ENCODE peak calls at places on chromosomes 2 and 18, in six cellular contexts. Z is A549, Y is GM12878, Q is GM12892, P is body of pancreas, X is right lobe of liver. G is an unnamed sample.

GRCh38 chr2:39469807-39470206 is 32.7 kb upstream of the MAP4K3 start:
- DNase-seq in Z (no peak), X (no peak), Q (peak; percentile 28), Y (no peak), P (peak; percentile 37), G (peak; percentile 73)

GRCh38 chr2:233036162-233036838 is 3.8 kb downstream of the NEU2 start:
- DNase-seq in Q (no peak), Y (no peak), X (no peak), Z (no peak), P (no peak), G (no peak)

GRCh38 chr2:121650554-121650930 is 1.3 kb upstream of the CLASP1 start:
- DNase-seq in X (no peak), P (peak; percentile 4), Q (peak; percentile 28), Z (no peak), Y (no peak), G (no peak)

GRCh38 chr18:59916746-59917145 is 16.9 kb downstream of the PMAIP1 start:
- DNase-seq in P (no peak), Q (no peak), Z (no peak), Y (no peak), X (no peak), G (no peak)

GRCh38 chr2:172093416-172094318 is 8.4 kb downstream of the DLX1 start:
- DNase-seq in P (no peak), Z (no peak), Q (no peak), Y (no peak), X (no peak), G (no peak)

GRCh38 chr2:11998218-11998617 is 251.8 kb downstream of the LPIN1 start:
- DNase-seq in Z (no peak), Y (peak; percentile 60), P (no peak), Q (no peak), X (no peak), G (peak; percentile 43)

GRCh38 chr2:43269706-43270105 is 43.3 kb upstream of the ZFP36L2 start:
- DNase-seq in Z (no peak), Y (no peak), X (no peak), P (peak; percentile 65), Q (no peak), G (no peak)

GRCh38 chr2:10057231-10058107 is 14.1 kb downstream of the KLF11 start:
- DNase-seq in Q (no peak), Y (no peak), X (peak; percentile 50), Z (no peak), P (peak; percentile 51), G (peak; percentile 31)

GRCh38 chr2:216365518-216365917 is 6.8 kb downstream of the MARCHF4 start:
- DNase-seq in X (no peak), P (no peak), Z (no peak), Q (no peak), Y (no peak), G (no peak)

GRCh38 chr18:2147866-2148265 is 423.4 kb downstream of the METTL4 start:
- DNase-seq in X (no peak), P (peak; percentile 5), Y (no peak), Z (no peak), Q (no peak), G (no peak)

GRCh38 chr2:99926986-99927385 is 215.4 kb downstream of the AFF3 start:
- DNase-seq in Q (no peak), P (no peak), Y (no peak), Z (no peak), X (no peak), G (no peak)

GRCh38 chr18:27803957-27804356 is 373.0 kb downstream of the CDH2 start:
- DNase-seq in Q (no peak), Z (no peak), P (no peak), Y (no peak), X (no peak), G (no peak)

GRCh38 chr2:8543065-8543411 is 138.8 kb upstream of the ID2 start:
- DNase-seq in P (no peak), Z (no peak), Q (no peak), X (no peak), Y (no peak), G (no peak)

GRCh38 chr2:181680055-181680936 is at the start of gene NEUROD1:
- DNase-seq in P (peak; percentile 60), Q (no peak), X (no peak), Y (no peak), Z (no peak), G (no peak)

GRCh38 chr2:164903214-164903613 is 52.1 kb downstream of the SLC38A11 start:
- DNase-seq in Z (no peak), X (no peak), P (no peak), Y (no peak), Q (no peak), G (peak; percentile 69)

GRCh38 chr2:226423498-226423960 is 376.1 kb downstream of the IRS1 start:
- DNase-seq in X (no peak), P (peak; percentile 28), Q (no peak), Z (no peak), Y (no peak), G (no peak)

GRCh38 chr2:239177908-239178307 is 222.9 kb downstream of the HDAC4 start:
- DNase-seq in Q (no peak), X (no peak), Y (no peak), P (no peak), Z (no peak), G (no peak)

GRCh38 chr2:160719116-160719515 is 225.5 kb upstream of the RBMS1 start:
- DNase-seq in Q (no peak), P (no peak), Y (no peak), Z (no peak), X (no peak), G (no peak)

DNA sequence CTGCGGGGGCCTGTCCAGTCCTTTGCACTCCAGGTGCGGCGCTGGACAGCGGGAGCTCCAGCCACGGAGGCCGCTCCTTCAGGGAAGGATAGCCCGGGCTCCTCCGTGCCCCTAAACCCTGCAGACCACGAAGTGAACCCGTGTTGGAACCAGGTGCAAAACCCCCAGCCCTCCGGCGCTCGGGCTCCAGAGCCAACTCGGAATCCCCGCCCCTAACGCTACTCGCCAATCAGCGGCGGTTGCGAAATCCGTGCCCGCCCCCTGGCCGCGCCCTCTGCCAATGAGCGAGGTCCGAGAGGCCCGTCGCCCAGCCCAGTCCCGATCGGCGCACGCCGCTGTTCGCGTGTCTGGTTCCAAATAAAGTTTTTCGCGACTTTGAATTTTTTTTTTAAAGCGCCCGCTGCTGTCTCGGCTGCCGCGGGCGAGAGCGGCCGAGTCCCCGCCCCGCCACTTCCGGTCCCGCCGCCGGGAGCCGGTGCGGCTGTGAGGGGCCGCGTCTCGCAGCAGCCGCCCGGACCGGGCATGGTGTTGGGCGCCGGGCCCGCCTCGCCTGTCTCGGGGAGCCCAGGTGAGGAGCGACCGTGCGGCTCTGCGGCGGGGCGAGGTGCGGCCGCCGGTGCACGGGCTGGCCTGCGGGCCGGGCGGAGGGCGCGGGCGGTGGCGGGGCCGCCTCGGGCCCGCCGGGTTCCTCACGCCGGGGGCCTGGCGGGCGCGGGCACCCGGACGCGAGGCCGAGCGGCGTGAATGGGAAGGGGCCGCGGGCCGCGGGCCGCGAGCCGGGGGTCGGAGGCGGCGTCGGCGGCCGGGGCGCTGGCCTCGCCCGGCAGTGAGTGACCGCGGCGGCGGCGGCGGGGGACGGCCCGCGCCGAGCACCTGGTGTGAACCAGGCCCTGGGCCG is at the start of gene UBE2F:
- DNase-seq in Y (peak; percentile 76), P (peak; percentile 98), X (peak; percentile 98), Q (peak; percentile 98), Z (peak; percentile 93), G (peak; percentile 96)
- TF ChIP-seq POLR2A in Y (peak; percentile 78), P (peak; percentile 56), X (peak; percentile 83), Q (peak; percentile 55), Z (peak; percentile 82), G (peak; percentile 73)

GRCh38 chr2:241635756-241636155 is 1.2 kb downstream of the THAP4 start:
- DNase-seq in Q (no peak), Y (no peak), Z (peak; percentile 18), X (no peak), P (no peak), G (no peak)

GRCh38 chr2:241638063-241638660 is 669 bp downstream of the ATG4B start:
- DNase-seq in X (no peak), Y (no peak), Q (no peak), Z (no peak), P (no peak), G (peak; percentile 26)

GRCh38 chr2:241636182-241636982 is 576 bp downstream of the THAP4 start:
- DNase-seq in Z (peak; percentile 18), Y (no peak), P (peak; percentile 60), Q (peak; percentile 58), X (peak; percentile 76), G (peak; percentile 57)

GRCh38 chr2:241637233-241638062 is at the start of gene ATG4B:
- DNase-seq in P (peak; percentile 84), X (peak; percentile 91), Q (peak; percentile 88), Y (peak; percentile 44), Z (peak; percentile 70), G (peak; percentile 85)

DNA sequence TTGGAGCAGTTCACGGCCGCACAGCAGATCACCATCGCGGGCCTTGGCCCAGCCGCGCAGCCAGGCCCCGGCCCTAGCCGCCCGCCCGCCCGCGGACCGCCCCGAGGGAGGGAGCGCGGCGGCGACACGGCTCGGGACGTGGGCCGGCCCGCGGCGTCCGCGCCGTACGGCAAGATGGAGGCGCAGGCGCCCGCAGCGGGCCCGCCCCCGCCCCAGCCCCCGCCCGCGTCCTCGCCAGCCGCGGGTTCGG is at the start of gene THAP4:
- DNase-seq in X (peak; percentile 86), P (peak; percentile 60), Y (no peak), Q (peak; percentile 81), Z (no peak), G (no peak)
- TF ChIP-seq POLR2A in X (no peak), P (no peak), Y (no peak), Q (no peak), Z (peak; percentile 64), G (no peak)

DNA sequence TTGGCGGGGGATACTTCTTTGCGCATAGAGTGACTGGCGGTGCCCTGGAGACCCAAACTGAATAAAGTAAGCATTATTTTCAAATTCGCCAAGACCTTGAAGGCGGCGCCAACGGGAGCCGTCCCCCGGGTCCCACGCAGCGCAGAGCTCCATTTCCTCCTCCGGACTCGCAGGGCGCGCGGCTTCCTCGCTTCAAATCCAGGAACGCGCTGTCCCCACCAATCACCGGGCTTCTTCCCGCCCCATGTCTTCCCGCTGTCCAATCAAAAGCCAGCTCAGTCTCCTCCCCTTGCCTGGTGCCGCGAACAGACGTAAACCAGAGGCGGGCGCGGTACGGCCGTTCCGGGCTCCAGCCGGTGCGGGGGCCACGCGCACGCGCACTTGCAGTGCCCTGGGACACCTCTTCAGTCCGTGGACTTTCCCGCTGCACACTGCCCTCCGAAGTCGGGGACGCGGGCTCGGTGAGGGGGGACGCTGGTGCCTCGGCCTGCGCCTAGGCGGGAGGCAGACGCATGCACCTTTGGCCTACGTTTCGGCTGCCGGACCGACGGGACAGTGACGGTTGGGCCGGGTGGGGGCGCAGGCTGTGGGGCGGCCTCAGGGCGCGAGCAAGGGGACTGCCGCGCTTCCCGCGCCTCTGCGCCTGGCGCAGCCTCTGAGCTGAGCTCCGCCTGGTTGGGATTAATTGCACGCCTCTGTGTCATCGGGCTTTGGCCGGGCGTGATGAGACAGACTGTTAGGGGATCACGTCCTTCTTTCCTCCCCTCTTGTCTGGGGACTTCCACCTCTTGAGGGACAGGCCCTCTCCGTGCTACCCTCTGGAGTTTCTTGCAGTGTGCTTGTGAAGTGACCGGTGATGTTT is at the start of gene CEP192:
- DNase-seq in P (peak; percentile 98), Y (peak; percentile 96), Q (peak; percentile 71), Z (peak; percentile 73), X (peak; percentile 98), G (peak; percentile 99)
- TF ChIP-seq POLR2A in P (peak; percentile 65), Y (peak; percentile 98), Q (peak; percentile 90), Z (peak; percentile 90), X (peak; percentile 91), G (peak; percentile 94)

GRCh38 chr18:74496508-74497307 is 545 bp downstream of the CNDP2 start:
- DNase-seq in P (peak; percentile 70), Y (no peak), Q (no peak), X (peak; percentile 77), Z (peak; percentile 44), G (no peak)
- TF ChIP-seq POLR2A in P (peak; percentile 24), Y (peak; percentile 48), Q (peak; percentile 55), X (peak; percentile 19), Z (no peak), G (no peak)

G was measured in endothelial cell of umbilical vein.